ENCODE peak calls at places on chromosome 9, in six cellular contexts. One of them, this sample, is unnamed.

GRCh38 chr9:136055715-136056545 is 39.2 kb downstream of the NACC2 start:
- DNase-seq in A549: no peak
- DNase-seq in GM23338: peak
- DNase-seq in HCT116: no peak
- DNase-seq in Panc1: no peak
- DNase-seq in SK-N-SH: peak
- DNase-seq in this sample: no peak

GRCh38 chr9:137025120-137025966 is 2.7 kb downstream of the ABCA2 start:
- DNase-seq in GM23338: no peak
- DNase-seq in A549: no peak
- DNase-seq in Panc1: no peak
- DNase-seq in HCT116: no peak
- DNase-seq in SK-N-SH: peak
- DNase-seq in this sample: no peak

GRCh38 chr9:124574944-124575343 is 67.7 kb upstream of the NR5A1 start:
- DNase-seq in GM23338: no peak
- DNase-seq in SK-N-SH: no peak
- DNase-seq in A549: peak
- DNase-seq in HCT116: peak
- DNase-seq in Panc1: peak
- DNase-seq in this sample: no peak

GRCh38 chr9:131839281-131840084 is 99.6 kb upstream of the RAPGEF1 start:
- DNase-seq in HCT116: peak
- DNase-seq in SK-N-SH: no peak
- DNase-seq in Panc1: peak
- DNase-seq in A549: no peak
- DNase-seq in GM23338: no peak
- DNase-seq in this sample: peak

GRCh38 chr9:108662935-108663334 is 192.9 kb downstream of the ACTL7B start:
- DNase-seq in Panc1: no peak
- DNase-seq in SK-N-SH: no peak
- DNase-seq in HCT116: no peak
- DNase-seq in A549: no peak
- DNase-seq in GM23338: no peak
- DNase-seq in this sample: no peak

GRCh38 chr9:4760122-4760521 is 19.1 kb upstream of the AK3 start:
- DNase-seq in A549: no peak
- DNase-seq in SK-N-SH: no peak
- DNase-seq in HCT116: no peak
- DNase-seq in Panc1: no peak
- DNase-seq in GM23338: no peak
- DNase-seq in this sample: peak

GRCh38 chr9:32899181-32899580 is 102.2 kb downstream of the APTX start:
- DNase-seq in A549: no peak
- DNase-seq in GM23338: no peak
- DNase-seq in HCT116: no peak
- DNase-seq in Panc1: no peak
- DNase-seq in SK-N-SH: no peak
- DNase-seq in this sample: peak

GRCh38 chr9:21546949-21547348 is 64.8 kb upstream of the IFNE start:
- DNase-seq in GM23338: no peak
- DNase-seq in HCT116: no peak
- DNase-seq in SK-N-SH: no peak
- DNase-seq in Panc1: no peak
- DNase-seq in A549: no peak
- DNase-seq in this sample: no peak

GRCh38 chr9:6973762-6974161 is 216.0 kb downstream of the KDM4C start:
- DNase-seq in A549: no peak
- DNase-seq in SK-N-SH: no peak
- DNase-seq in Panc1: no peak
- DNase-seq in GM23338: no peak
- DNase-seq in HCT116: no peak
- DNase-seq in this sample: peak

GRCh38 chr9:34884732-34885131 is 73.4 kb upstream of the PHF24 start:
- DNase-seq in SK-N-SH: no peak
- DNase-seq in Panc1: no peak
- DNase-seq in HCT116: no peak
- DNase-seq in GM23338: no peak
- DNase-seq in A549: no peak
- DNase-seq in this sample: no peak

GRCh38 chr9:1604942-1605560 is 410.1 kb upstream of the SMARCA2 start:
- DNase-seq in GM23338: peak
- DNase-seq in A549: peak
- DNase-seq in HCT116: no peak
- DNase-seq in Panc1: peak
- DNase-seq in SK-N-SH: peak
- DNase-seq in this sample: no peak

GRCh38 chr9:117869287-117869686 is 165.1 kb downstream of the TLR4 start:
- DNase-seq in HCT116: no peak
- DNase-seq in Panc1: no peak
- DNase-seq in A549: no peak
- DNase-seq in GM23338: no peak
- DNase-seq in SK-N-SH: no peak
- DNase-seq in this sample: no peak

GRCh38 chr9:6924988-6925563 is 167.3 kb downstream of the KDM4C start:
- DNase-seq in A549: no peak
- DNase-seq in HCT116: no peak
- DNase-seq in GM23338: no peak
- DNase-seq in SK-N-SH: peak
- DNase-seq in Panc1: no peak
- DNase-seq in this sample: no peak

GRCh38 chr9:130662927-130663257 is 1.5 kb upstream of the PRDM12 start:
- DNase-seq in SK-N-SH: peak
- DNase-seq in GM23338: peak
- DNase-seq in HCT116: no peak
- DNase-seq in A549: no peak
- DNase-seq in Panc1: no peak
- DNase-seq in this sample: no peak

GRCh38 chr9:107280543-107280942 is 2.5 kb upstream of the RAD23B start:
- DNase-seq in GM23338: peak
- DNase-seq in Panc1: no peak
- DNase-seq in HCT116: peak
- DNase-seq in SK-N-SH: no peak
- DNase-seq in A549: no peak
- DNase-seq in this sample: no peak

GRCh38 chr9:76927540-76928240 is 21.8 kb upstream of the PRUNE2 start:
- DNase-seq in A549: no peak
- DNase-seq in HCT116: no peak
- DNase-seq in SK-N-SH: no peak
- DNase-seq in Panc1: no peak
- DNase-seq in GM23338: no peak
- DNase-seq in this sample: no peak

GRCh38 chr9:100492952-100493351 is 20.0 kb downstream of the TMEFF1 start:
- DNase-seq in A549: peak
- DNase-seq in GM23338: no peak
- DNase-seq in HCT116: no peak
- DNase-seq in Panc1: no peak
- DNase-seq in SK-N-SH: no peak
- DNase-seq in this sample: no peak

GRCh38 chr9:114122152-114122615 is 23.1 kb upstream of the KIF12 start:
- DNase-seq in HCT116: no peak
- DNase-seq in GM23338: no peak
- DNase-seq in SK-N-SH: no peak
- DNase-seq in Panc1: no peak
- DNase-seq in A549: no peak
- DNase-seq in this sample: no peak
- TF ChIP-seq REST in HCT116: no peak
- TF ChIP-seq REST in GM23338: no peak
- TF ChIP-seq REST in SK-N-SH: no peak
- TF ChIP-seq REST in Panc1: no peak
- TF ChIP-seq REST in A549: no peak
- TF ChIP-seq REST in this sample: no peak

GRCh38 chr9:133763272-133764183 is 25.4 kb upstream of the SARDH start:
- DNase-seq in SK-N-SH: no peak
- DNase-seq in GM23338: no peak
- DNase-seq in HCT116: no peak
- DNase-seq in Panc1: no peak
- DNase-seq in A549: no peak
- DNase-seq in this sample: no peak
- TF ChIP-seq REST in SK-N-SH: no peak
- TF ChIP-seq REST in GM23338: no peak
- TF ChIP-seq REST in HCT116: no peak
- TF ChIP-seq REST in Panc1: no peak
- TF ChIP-seq REST in A549: no peak
- TF ChIP-seq REST in this sample: no peak

DNA sequence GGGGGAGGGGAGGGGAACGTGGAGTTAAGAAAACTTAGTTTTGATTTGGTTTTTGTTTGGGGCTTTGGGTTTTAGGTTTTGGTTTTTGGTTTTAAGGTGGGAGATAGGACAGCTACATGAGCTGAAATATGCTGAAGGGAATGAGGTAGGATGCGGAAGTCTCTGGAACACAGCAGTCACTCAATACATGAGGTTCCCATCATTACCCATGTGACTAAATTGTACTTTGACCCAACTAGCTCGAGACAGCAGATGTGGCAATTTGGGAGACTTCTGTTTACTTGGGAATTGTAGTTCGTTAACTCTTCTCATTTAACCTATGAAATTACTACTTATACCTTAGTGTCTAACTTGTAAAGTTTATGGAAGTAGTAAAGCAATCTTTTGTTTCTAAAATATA is 124.2 kb downstream of the TLE1 start:
- DNase-seq in A549: no peak
- DNase-seq in GM23338: no peak
- DNase-seq in HCT116: no peak
- DNase-seq in SK-N-SH: no peak
- DNase-seq in Panc1: no peak
- DNase-seq in this sample: no peak
- TF ChIP-seq REST in A549: no peak
- TF ChIP-seq REST in GM23338: no peak
- TF ChIP-seq REST in HCT116: no peak
- TF ChIP-seq REST in SK-N-SH: no peak
- TF ChIP-seq REST in Panc1: no peak
- TF ChIP-seq REST in this sample: no peak

DNA sequence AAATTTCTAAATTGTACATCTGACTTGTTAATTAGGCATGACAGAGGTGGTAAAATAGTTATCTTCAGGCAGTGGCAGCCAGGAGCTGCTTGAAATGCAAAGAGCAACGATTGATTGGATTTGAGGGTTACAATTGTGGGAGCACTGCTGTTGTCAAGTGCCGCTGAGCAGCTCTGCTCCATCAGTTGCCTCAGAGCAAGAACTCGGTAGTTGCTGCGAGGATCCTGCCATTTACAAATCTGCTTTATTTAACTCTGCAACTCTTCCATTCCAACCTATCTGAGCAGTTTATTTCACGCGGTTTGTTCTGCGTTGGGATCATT is 12.6 kb downstream of the PBX3 start:
- DNase-seq in Panc1: no peak
- DNase-seq in HCT116: no peak
- DNase-seq in A549: no peak
- DNase-seq in SK-N-SH: no peak
- DNase-seq in GM23338: peak
- DNase-seq in this sample: no peak
- TF ChIP-seq REST in Panc1: no peak
- TF ChIP-seq REST in HCT116: no peak
- TF ChIP-seq REST in A549: no peak
- TF ChIP-seq REST in SK-N-SH: no peak
- TF ChIP-seq REST in GM23338: no peak
- TF ChIP-seq REST in this sample: no peak

GRCh38 chr9:89134709-89135108 is 43.9 kb downstream of the SHC3 start:
- DNase-seq in GM23338: no peak
- DNase-seq in HCT116: no peak
- DNase-seq in A549: no peak
- DNase-seq in Panc1: no peak
- DNase-seq in SK-N-SH: no peak
- DNase-seq in this sample: no peak

GRCh38 chr9:89135572-89135971 is 43.0 kb downstream of the SHC3 start:
- DNase-seq in Panc1: no peak
- DNase-seq in GM23338: no peak
- DNase-seq in SK-N-SH: no peak
- DNase-seq in A549: no peak
- DNase-seq in HCT116: no peak
- DNase-seq in this sample: no peak

GRCh38 chr9:89139450-89139849 is 39.2 kb downstream of the SHC3 start:
- DNase-seq in GM23338: no peak
- DNase-seq in A549: no peak
- DNase-seq in Panc1: no peak
- DNase-seq in SK-N-SH: no peak
- DNase-seq in HCT116: no peak
- DNase-seq in this sample: no peak

GRCh38 chr9:89138463-89139390 is 39.9 kb downstream of the SHC3 start:
- DNase-seq in Panc1: no peak
- DNase-seq in SK-N-SH: no peak
- DNase-seq in GM23338: no peak
- DNase-seq in HCT116: peak
- DNase-seq in A549: no peak
- DNase-seq in this sample: no peak

GRCh38 chr9:89137548-89138462 is 40.8 kb downstream of the SHC3 start:
- DNase-seq in SK-N-SH: no peak
- DNase-seq in Panc1: no peak
- DNase-seq in HCT116: peak
- DNase-seq in GM23338: no peak
- DNase-seq in A549: peak
- DNase-seq in this sample: no peak
- TF ChIP-seq REST in SK-N-SH: peak
- TF ChIP-seq REST in Panc1: no peak
- TF ChIP-seq REST in HCT116: no peak
- TF ChIP-seq REST in GM23338: no peak
- TF ChIP-seq REST in A549: no peak
- TF ChIP-seq REST in this sample: no peak

GRCh38 chr9:79357620-79358019 is 214.1 kb upstream of the TLE4 start:
- DNase-seq in Panc1: no peak
- DNase-seq in SK-N-SH: no peak
- DNase-seq in HCT116: no peak
- DNase-seq in GM23338: no peak
- DNase-seq in A549: no peak
- DNase-seq in this sample: peak

GRCh38 chr9:79357185-79357584 is 214.6 kb upstream of the TLE4 start:
- DNase-seq in GM23338: no peak
- DNase-seq in HCT116: no peak
- DNase-seq in SK-N-SH: no peak
- DNase-seq in A549: no peak
- DNase-seq in Panc1: no peak
- DNase-seq in this sample: no peak

GRCh38 chr9:79352322-79352721 is 219.4 kb upstream of the TLE4 start:
- DNase-seq in GM23338: peak
- DNase-seq in SK-N-SH: no peak
- DNase-seq in Panc1: no peak
- DNase-seq in HCT116: no peak
- DNase-seq in A549: no peak
- DNase-seq in this sample: no peak

GRCh38 chr9:79353856-79354520 is 217.8 kb upstream of the TLE4 start:
- DNase-seq in Panc1: no peak
- DNase-seq in GM23338: no peak
- DNase-seq in HCT116: no peak
- DNase-seq in SK-N-SH: no peak
- DNase-seq in A549: peak
- DNase-seq in this sample: no peak
- TF ChIP-seq REST in Panc1: no peak
- TF ChIP-seq REST in GM23338: no peak
- TF ChIP-seq REST in HCT116: no peak
- TF ChIP-seq REST in SK-N-SH: no peak
- TF ChIP-seq REST in A549: no peak
- TF ChIP-seq REST in this sample: no peak

GRCh38 chr9:115099891-115100290 is 18.1 kb downstream of the TNC start:
- DNase-seq in SK-N-SH: no peak
- DNase-seq in HCT116: no peak
- DNase-seq in A549: no peak
- DNase-seq in GM23338: no peak
- DNase-seq in Panc1: no peak
- DNase-seq in this sample: no peak
- TF ChIP-seq REST in SK-N-SH: peak
- TF ChIP-seq REST in HCT116: no peak
- TF ChIP-seq REST in A549: no peak
- TF ChIP-seq REST in GM23338: peak
- TF ChIP-seq REST in Panc1: no peak
- TF ChIP-seq REST in this sample: no peak

GRCh38 chr9:97601228-97601898 is 31.8 kb downstream of the TSTD2 start:
- DNase-seq in A549: no peak
- DNase-seq in GM23338: no peak
- DNase-seq in SK-N-SH: no peak
- DNase-seq in HCT116: no peak
- DNase-seq in Panc1: no peak
- DNase-seq in this sample: no peak
- TF ChIP-seq REST in A549: no peak
- TF ChIP-seq REST in GM23338: no peak
- TF ChIP-seq REST in SK-N-SH: no peak
- TF ChIP-seq REST in HCT116: no peak
- TF ChIP-seq REST in Panc1: no peak
- TF ChIP-seq REST in this sample: no peak